ENCODE peak calls at places on chromosomes 11 and 22, in four cellular contexts. G is HCT116, B is NCI-H1417, J is thoracic aorta. V is an unnamed sample.
A peak's percentile ranks its signal among the peaks of the same experiment; 100 is the strongest.

GRCh38 chr11:102603091-102603490 is 22.0 kb downstream of the MMP20 start:
- DNase-seq in G (peak; percentile 92), J (no peak), B (no peak), V (no peak)

GRCh38 chr22:30730351-30730750 is 35.7 kb downstream of the OSBP2 start:
- DNase-seq in G (no peak), B (no peak), J (no peak), V (no peak)

GRCh38 chr22:46054091-46054877 is 77.3 kb upstream of the WNT7B start:
- DNase-seq in J (no peak), B (peak; percentile 20), G (no peak), V (no peak)

GRCh38 chr11:94185387-94186084 is 56.9 kb downstream of the PANX1 start:
- DNase-seq in B (no peak), J (no peak), G (no peak), V (no peak)

GRCh38 chr11:89625171-89625570 is 84.9 kb upstream of the TRIM77 start:
- DNase-seq in G (no peak), J (no peak), B (no peak), V (no peak)

GRCh38 chr11:11163256-11163655 is 189.8 kb downstream of the CSNK2A3 start:
- DNase-seq in J (no peak), G (peak; percentile 10), B (no peak), V (peak; percentile 46)

GRCh38 chr11:10413268-10413667 is 41.8 kb upstream of the AMPD3 start:
- DNase-seq in G (peak; percentile 28), J (no peak), B (peak; percentile 20), V (peak; percentile 62)

GRCh38 chr11:111324277-111324720 is 26.0 kb downstream of the POU2AF3 start:
- DNase-seq in J (no peak), B (no peak), G (no peak), V (no peak)

GRCh38 chr11:36030707-36031365 is 87.0 kb downstream of the LDLRAD3 start:
- DNase-seq in G (no peak), B (no peak), J (no peak), V (no peak)

GRCh38 chr11:107157146-107157808 is 139.0 kb upstream of the GUCY1A2 start:
- DNase-seq in G (no peak), J (no peak), B (no peak), V (no peak)

GRCh38 chr22:25148149-25148691 is 51.4 kb upstream of the CRYBB3 start:
- DNase-seq in J (no peak), G (no peak), B (no peak), V (no peak)

GRCh38 chr22:37661160-37661924 is 2.8 kb downstream of the PDXP start:
- DNase-seq in J (no peak), B (peak; percentile 48), G (no peak), V (no peak)

GRCh38 chr22:49207008-49207775 is 620.5 kb downstream of the BRD1 start:
- DNase-seq in B (no peak), G (no peak), J (no peak), V (no peak)

GRCh38 chr11:121443688-121444275 is 8.3 kb upstream of the SORL1 start:
- DNase-seq in J (no peak), B (no peak), G (no peak), V (no peak)

GRCh38 chr22:31627223-31627731 is 34.7 kb downstream of the PISD start:
- DNase-seq in J (no peak), G (no peak), B (no peak), V (no peak)

GRCh38 chr11:36672815-36673450 is 74.9 kb upstream of the RAG2 start:
- DNase-seq in B (peak; percentile 66), G (peak; percentile 38), J (no peak), V (no peak)

GRCh38 chr11:2431395-2431794 is 12.9 kb downstream of the TRPM5 start:
- DNase-seq in B (no peak), J (no peak), G (no peak), V (no peak)

GRCh38 chr11:120391297-120391696 is 55.1 kb downstream of the ARHGEF12 start:
- DNase-seq in B (no peak), G (no peak), J (no peak), V (no peak)

GRCh38 chr11:46361283-46362145 is 14.3 kb downstream of the DGKZ start:
- DNase-seq in G (no peak), B (no peak), J (no peak), V (no peak)

GRCh38 chr22:38038426-38038825 is 18.8 kb upstream of the PICK1 start:
- DNase-seq in J (no peak), B (no peak), G (no peak), V (no peak)

GRCh38 chr11:108708173-108708572 is 43.3 kb downstream of the DDX10 start:
- DNase-seq in J (no peak), B (no peak), G (no peak), V (no peak)

GRCh38 chr11:128451651-128452470 is 135.5 kb downstream of the ETS1 start:
- DNase-seq in B (no peak), G (no peak), J (no peak), V (no peak)

GRCh38 chr11:35267504-35267903 is 128.5 kb downstream of the CD44 start:
- DNase-seq in J (no peak), G (no peak), B (no peak), V (no peak)

GRCh38 chr11:113974741-113975470 is at the start of gene HTR3A:
- DNase-seq in B (peak; percentile 88), G (peak; percentile 69), J (no peak), V (no peak)

GRCh38 chr11:11780843-11781242 is 60.9 kb upstream of the USP47 start:
- DNase-seq in J (no peak), B (peak; percentile 97), G (no peak), V (no peak)